ENCODE peak calls at places on chromosomes 3 and 15, in eight cellular contexts. J, D, M, U, F, K, T and Q are unnamed samples.

GRCh38 chr15:70507772-70508351 is 255.5 kb downstream of the UACA start:
- DNase-seq in T (peak), F (no peak), M (peak), J (no peak), K (no peak), D (no peak), U (no peak), Q (no peak)

GRCh38 chr3:45224824-45225464 is 1.1 kb downstream of the TMEM158 start:
- DNase-seq in M (peak), T (peak), U (peak), F (peak), K (no peak), D (no peak), J (no peak), Q (peak)

GRCh38 chr3:192645437-192645836 is 81.9 kb downstream of the FGF12 start:
- DNase-seq in F (no peak), T (no peak), U (no peak), K (no peak), D (no peak), J (no peak), M (no peak), Q (no peak)

GRCh38 chr3:185825639-185826481 is 1.0 kb upstream of the IGF2BP2 start:
- DNase-seq in K (no peak), U (peak), J (no peak), F (peak), M (peak), D (no peak), T (peak), Q (peak)

GRCh38 chr3:15979490-15979889 is 181.7 kb upstream of the ANKRD28 start:
- DNase-seq in M (no peak), K (no peak), T (no peak), U (no peak), D (no peak), F (no peak), J (no peak), Q (no peak)

GRCh38 chr15:99476413-99477222 is 89.2 kb upstream of the MEF2A start:
- DNase-seq in M (peak), F (peak), D (no peak), J (no peak), K (peak), T (peak), U (peak), Q (no peak)

GRCh38 chr3:161049683-161050248 is 55.4 kb downstream of the B3GALNT1 start:
- DNase-seq in F (no peak), J (no peak), T (no peak), D (no peak), M (no peak), U (no peak), K (no peak), Q (no peak)

GRCh38 chr3:120451670-120452220 is 953 bp upstream of the FSTL1 start:
- DNase-seq in F (no peak), U (no peak), D (no peak), J (no peak), M (no peak), K (no peak), T (no peak), Q (no peak)

GRCh38 chr3:50272911-50273688 is 4.2 kb downstream of the SEMA3B start:
- DNase-seq in J (peak), T (peak), F (peak), U (peak), D (peak), M (peak), K (no peak), Q (peak)

GRCh38 chr15:74726774-74727164 is 1.4 kb upstream of the CYP1A1 start:
- DNase-seq in J (no peak), T (no peak), U (no peak), D (no peak), F (no peak), M (no peak), K (no peak), Q (no peak)

GRCh38 chr3:37290551-37290950 is 116.2 kb upstream of the LRRFIP2 start:
- DNase-seq in U (no peak), J (no peak), K (no peak), M (no peak), D (no peak), T (no peak), F (no peak), Q (no peak)

GRCh38 chr15:62291262-62291661 is 126.2 kb upstream of the C2CD4B start:
- DNase-seq in K (no peak), U (no peak), M (no peak), J (no peak), T (no peak), F (no peak), D (no peak), Q (no peak)

GRCh38 chr3:154886437-154886836 is 193.7 kb upstream of the MME start:
- DNase-seq in K (no peak), M (no peak), U (no peak), D (no peak), T (no peak), J (no peak), F (peak), Q (no peak)

GRCh38 chr15:57432141-57432701 is 55.9 kb downstream of the CGNL1 start:
- DNase-seq in D (no peak), J (no peak), T (peak), U (peak), K (no peak), F (no peak), M (no peak), Q (peak)

GRCh38 chr3:14550651-14551611 is 10.8 kb upstream of the GRIP2 start:
- DNase-seq in D (no peak), M (no peak), F (no peak), K (no peak), U (no peak), T (no peak), J (no peak), Q (no peak)

GRCh38 chr3:12235691-12236090 is 53.2 kb upstream of the PPARG start:
- DNase-seq in J (no peak), F (no peak), U (no peak), D (no peak), T (no peak), M (no peak), K (no peak), Q (no peak)

GRCh38 chr3:58659051-58659675 is 7.4 kb downstream of the FAM3D start:
- DNase-seq in J (no peak), K (no peak), M (no peak), T (peak), F (no peak), D (no peak), U (peak), Q (peak)

GRCh38 chr3:108472011-108472591 is 38.3 kb downstream of the MYH15 start:
- DNase-seq in T (no peak), J (no peak), K (no peak), D (no peak), F (no peak), U (no peak), M (no peak), Q (no peak)

GRCh38 chr3:9750556-9751411 is 1.0 kb downstream of the OGG1 start:
- DNase-seq in T (no peak), U (no peak), F (no peak), K (no peak), D (no peak), J (no peak), M (peak), Q (no peak)

GRCh38 chr3:62098646-62099365 is 274.5 kb downstream of the FEZF2 start:
- DNase-seq in J (no peak), D (no peak), T (no peak), U (no peak), K (no peak), F (no peak), M (no peak), Q (no peak)

GRCh38 chr3:13042127-13042931 is 30.9 kb downstream of the IQSEC1 start:
- DNase-seq in K (no peak), F (no peak), D (no peak), T (no peak), U (no peak), M (no peak), J (no peak), Q (peak)

GRCh38 chr3:38573606-38574005 is 75.9 kb downstream of the SCN5A start:
- DNase-seq in J (no peak), T (peak), K (no peak), D (no peak), U (no peak), M (no peak), F (peak), Q (no peak)

GRCh38 chr3:173893835-173894234 is 496.3 kb downstream of the NLGN1 start:
- DNase-seq in F (no peak), J (no peak), U (no peak), M (no peak), D (no peak), T (no peak), K (no peak), Q (no peak)

GRCh38 chr3:55571913-55572312 is 84.8 kb upstream of the WNT5A start:
- DNase-seq in J (no peak), F (peak), D (no peak), K (no peak), U (peak), M (no peak), T (no peak), Q (peak)